ENCODE peak calls at places on chromosomes 6 and 20, in six cellular contexts. C is mesendoderm, Z is mesenchymal stem cell, Y is IMR-90, L is neuronal stem cell, J is H9. H is an unnamed sample.

GRCh38 chr6:42735976-42736375 is 9.9 kb downstream of the TBCC start:
- DNase-seq in L (no peak), Z (no peak), J (no peak), Y (no peak), C (no peak), H (no peak)

GRCh38 chr20:23655551-23656211 is 17.9 kb upstream of the CST3 start:
- DNase-seq in Y (no peak), L (no peak), J (no peak), Z (no peak), C (no peak), H (no peak)

GRCh38 chr6:89371849-89372505 is 19.5 kb upstream of the UBE2J1 start:
- DNase-seq in J (peak), Z (peak), Y (peak), L (peak), C (peak), H (peak)

GRCh38 chr6:13924146-13924948 is 405 bp upstream of the RNF182 start:
- DNase-seq in Z (peak), L (peak), C (peak), J (peak), Y (peak), H (peak)

GRCh38 chr20:49740807-49741206 is 27.1 kb upstream of the B4GALT5 start:
- DNase-seq in Z (no peak), Y (no peak), J (no peak), C (no peak), L (no peak), H (no peak)

GRCh38 chr6:170143401-170144150 is 147.3 kb downstream of the DLL1 start:
- DNase-seq in L (no peak), J (no peak), C (no peak), Z (no peak), Y (no peak), H (no peak)

GRCh38 chr6:34025851-34026250 is 120.0 kb downstream of the GRM4 start:
- DNase-seq in L (no peak), Z (no peak), C (peak), Y (no peak), J (no peak), H (no peak)

GRCh38 chr6:66662721-66663120 is 955.7 kb upstream of the EYS start:
- DNase-seq in L (peak), C (peak), Y (no peak), J (no peak), Z (no peak), H (no peak)

GRCh38 chr20:62244644-62245108 is 6.4 kb downstream of the OSBPL2 start:
- DNase-seq in J (no peak), Y (no peak), L (no peak), C (no peak), Z (no peak), H (no peak)

GRCh38 chr20:38982291-38982690 is 20.1 kb downstream of the DHX35 start:
- DNase-seq in Z (peak), Y (peak), C (no peak), J (no peak), L (no peak), H (no peak)

GRCh38 chr6:125952764-125953501 is 3.6 kb upstream of the HINT3 start:
- DNase-seq in Z (peak), L (no peak), J (peak), Y (peak), C (peak), H (no peak)

GRCh38 chr6:129402244-129402643 is 307.7 kb downstream of the ARHGAP18 start:
- DNase-seq in Z (peak), Y (peak), C (peak), J (no peak), L (no peak), H (no peak)

GRCh38 chr20:46688151-46689081 is 828 bp downstream of the TP53RK start:
- DNase-seq in Y (peak), C (peak), L (no peak), J (no peak), Z (peak), H (no peak)

GRCh38 chr6:47934023-47934422 is 152.2 kb downstream of the OPN5 start:
- DNase-seq in Y (no peak), C (peak), L (no peak), Z (no peak), J (no peak), H (no peak)

GRCh38 chr6:34206726-34207125 is 29.9 kb upstream of the HMGA1 start:
- DNase-seq in C (no peak), L (no peak), J (no peak), Z (no peak), Y (no peak), H (no peak)

GRCh38 chr6:137763861-137764260 is 103.2 kb upstream of the TNFAIP3 start:
- DNase-seq in C (peak), J (no peak), L (no peak), Z (no peak), Y (no peak), H (peak)

GRCh38 chr20:1184260-1184637 is 532 bp downstream of the TMEM74B start:
- DNase-seq in C (no peak), L (no peak), Z (no peak), Y (no peak), J (no peak), H (no peak)

GRCh38 chr20:49894073-49894470 is 21.3 kb downstream of the SPATA2 start:
- DNase-seq in L (no peak), C (no peak), Y (no peak), J (no peak), Z (no peak), H (no peak)

GRCh38 chr6:24919404-24919892 is 16.3 kb downstream of the RIPOR2 start:
- DNase-seq in L (no peak), Y (no peak), Z (no peak), C (peak), J (no peak), H (no peak)

GRCh38 chr20:6700563-6701328 is 66.7 kb upstream of the BMP2 start:
- DNase-seq in Z (no peak), Y (no peak), C (no peak), J (no peak), L (no peak), H (peak)

GRCh38 chr6:25913741-25914140 is 16.8 kb downstream of the SLC17A2 start:
- DNase-seq in Z (no peak), L (no peak), J (no peak), C (no peak), Y (no peak), H (no peak)

GRCh38 chr6:97215157-97215769 is 67.8 kb downstream of the MMS22L start:
- DNase-seq in C (peak), L (peak), Z (peak), Y (peak), J (peak), H (peak)

GRCh38 chr6:92270365-92270764 is 1149.0 kb downstream of the EPHA7 start:
- DNase-seq in J (no peak), C (no peak), L (no peak), Y (no peak), Z (no peak), H (no peak)

GRCh38 chr20:48933017-48933766 is 11.7 kb downstream of the ARFGEF2 start:
- DNase-seq in Y (no peak), C (no peak), Z (no peak), J (no peak), L (no peak), H (no peak)

GRCh38 chr6:78523622-78524021 is 343.7 kb upstream of the IRAK1BP1 start:
- DNase-seq in Z (peak), C (no peak), Y (no peak), J (no peak), L (no peak), H (no peak)

GRCh38 chr6:118736351-118736750 is 85.0 kb upstream of the CEP85L start:
- DNase-seq in Z (no peak), L (no peak), Y (no peak), C (no peak), J (no peak), H (no peak)

GRCh38 chr6:2738373-2738979 is 12.2 kb downstream of the MYLK4 start:
- DNase-seq in C (peak), Z (peak), Y (peak), J (peak), L (peak), H (peak)

GRCh38 chr6:84651583-84651982 is 112.8 kb downstream of the TBX18 start:
- DNase-seq in L (no peak), Z (peak), J (no peak), Y (no peak), C (peak), H (peak)

GRCh38 chr6:50249493-50249892 is 199.8 kb upstream of the DEFB112 start:
- DNase-seq in C (peak), Z (peak), Y (peak), L (no peak), J (no peak), H (no peak)

DNA sequence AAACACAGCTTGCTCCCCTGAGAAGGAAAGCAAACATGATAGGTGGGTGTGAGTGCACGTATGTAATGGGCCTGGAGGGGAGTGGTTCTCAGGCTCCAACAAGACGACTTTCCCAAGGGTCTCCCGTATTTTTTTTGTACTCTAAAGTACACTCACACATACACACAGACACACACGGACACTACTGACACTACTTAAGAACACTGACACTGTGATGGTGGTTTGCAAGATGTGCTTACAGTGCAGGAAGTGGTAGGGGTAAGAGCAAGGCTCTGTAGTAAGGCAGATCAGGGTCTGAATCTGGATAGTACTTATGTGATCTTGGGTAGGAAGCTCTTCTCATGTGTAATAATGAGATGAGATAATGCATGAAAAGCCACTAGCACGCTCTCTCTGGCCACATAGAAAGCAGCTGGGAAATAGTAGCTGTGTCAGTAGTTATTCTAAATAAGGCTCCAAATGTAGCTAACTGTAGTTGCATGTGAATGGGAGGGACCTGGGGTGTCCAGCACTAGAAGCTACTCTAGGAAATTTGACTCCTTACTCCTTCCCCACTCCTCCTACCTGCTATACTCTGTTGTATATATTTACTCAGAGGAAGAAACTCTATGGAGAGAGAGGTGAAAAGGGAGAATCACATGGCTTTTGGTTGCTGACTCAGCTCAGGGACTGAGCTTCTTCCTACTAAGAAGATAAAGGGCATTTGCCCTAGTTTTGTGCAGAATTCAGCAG is 8.4 kb upstream of the ZBTB24 start:
- DNase-seq in Y (peak), J (no peak), Z (peak), C (no peak), L (no peak), H (no peak)
- H3K18ac ChIP-seq in Y (no peak), J (no peak), Z (no peak), C (no peak), L (no peak), H (no peak)

GRCh38 chr20:63488331-63489251 is 10.3 kb downstream of the EEF1A2 start:
- DNase-seq in Z (no peak), L (no peak), Y (no peak), J (no peak), C (peak), H (no peak)
- H3K18ac ChIP-seq in Z (no peak), L (peak), Y (no peak), J (no peak), C (no peak), H (no peak)

DNA sequence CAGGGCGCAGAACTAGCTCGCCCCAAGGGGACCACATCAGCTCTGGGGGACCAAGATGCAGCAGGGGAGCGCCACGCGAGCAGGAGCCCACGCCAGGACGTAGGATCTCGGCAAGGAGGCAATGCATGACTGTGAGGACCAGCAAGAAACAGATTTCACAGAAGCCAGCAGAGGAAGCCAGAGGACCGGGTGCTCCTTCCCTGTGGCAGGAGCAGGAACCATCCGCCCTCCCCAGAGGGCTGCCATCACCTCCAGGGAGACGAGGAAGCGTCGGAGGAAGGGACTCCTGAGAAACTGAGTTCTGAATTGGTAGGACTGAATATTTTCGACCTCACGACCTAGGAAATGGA is 37.0 kb downstream of the PNLDC1 start:
- DNase-seq in J (no peak), C (no peak), L (no peak), Z (no peak), Y (no peak), H (no peak)
- H3K18ac ChIP-seq in J (no peak), C (no peak), L (no peak), Z (no peak), Y (no peak), H (no peak)

DNA sequence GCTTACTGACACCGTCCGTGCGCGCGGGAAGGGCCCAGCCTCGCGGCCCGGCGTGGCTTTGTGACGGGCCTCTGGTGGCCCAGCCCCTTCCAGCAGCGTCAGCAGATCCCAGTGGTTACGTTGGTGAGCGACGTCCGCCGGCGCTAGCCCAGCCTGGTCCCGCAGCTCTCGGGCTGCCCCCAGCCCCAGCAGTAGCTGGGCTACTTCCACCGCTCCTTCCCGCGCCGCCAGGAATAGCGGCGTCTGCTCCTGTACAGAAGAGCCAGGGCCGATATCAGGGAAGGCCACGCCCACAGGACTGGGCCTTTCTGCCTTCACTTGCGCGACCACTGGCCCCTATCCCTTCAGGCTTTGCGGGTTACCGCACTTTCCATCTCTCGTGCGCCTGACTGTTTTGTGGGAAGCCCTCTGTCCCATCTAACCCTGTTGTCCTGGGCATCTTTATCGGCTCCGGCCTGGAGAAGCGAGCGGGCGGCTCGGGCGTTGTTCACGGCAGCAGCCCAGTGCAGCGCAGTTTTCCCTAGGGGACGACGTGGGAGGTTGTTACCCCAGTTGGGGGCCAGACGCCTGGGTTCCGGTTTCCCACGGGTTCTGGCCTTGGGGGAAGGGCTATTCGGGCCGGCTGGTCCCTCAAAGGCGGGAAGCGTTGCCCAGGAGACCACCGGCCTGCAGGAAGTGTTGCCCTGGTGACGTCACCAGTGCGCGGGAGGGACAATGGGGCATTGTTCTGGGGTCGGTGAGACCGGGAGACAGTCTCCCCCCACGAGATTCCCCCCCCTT is 3.6 kb upstream of the GPSM3 start:
- DNase-seq in Z (peak), C (peak), Y (peak), J (peak), L (peak), H (no peak)
- H3K18ac ChIP-seq in Z (peak), C (peak), Y (peak), J (peak), L (peak), H (peak)

H was measured in trophoblast cell.